ENCODE peak calls at places on chromosomes 2 and 18, in ten cellular contexts. F is psoas muscle, X is adrenal gland, B is MCF 10A, Q is body of pancreas, Z is tibial artery, C is mesothelial cell of epicardium, N is A549, T is bronchial epithelial cell, J is GM12864. Y is an unnamed sample.

GRCh38 chr18:52991246-52991645 is 651.2 kb downstream of the DCC start:
- DNase-seq in Q (no peak), C (no peak), X (no peak), B (no peak), T (no peak), J (no peak), Z (no peak), N (no peak), F (no peak), Y (no peak)

GRCh38 chr2:227881866-227882517 is 10.6 kb downstream of the DAW1 start:
- DNase-seq in C (no peak), F (no peak), X (no peak), B (peak; percentile 26), J (peak; percentile 44), N (no peak), T (peak; percentile 34), Q (no peak), Z (no peak), Y (no peak)

GRCh38 chr18:35740616-35741015 is 159.1 kb downstream of the GALNT1 start:
- DNase-seq in N (no peak), C (no peak), J (no peak), Z (no peak), Q (no peak), B (no peak), X (no peak), F (no peak), T (no peak), Y (no peak)

GRCh38 chr2:241982711-241983570 is 113.4 kb downstream of the RTP5 start:
- DNase-seq in C (peak; percentile 20), T (no peak), F (no peak), N (no peak), J (no peak), X (no peak), B (no peak), Q (no peak), Z (no peak), Y (peak; percentile 54)

GRCh38 chr2:78992807-78993517 is 32.5 kb upstream of the REG3G start:
- DNase-seq in X (no peak), B (no peak), F (no peak), N (no peak), Q (peak; percentile 74), C (peak; percentile 46), J (no peak), Z (no peak), T (no peak), Y (no peak)

GRCh38 chr2:150320623-150321022 is 166.8 kb downstream of the RND3 start:
- DNase-seq in T (no peak), X (no peak), C (no peak), N (no peak), J (no peak), Z (no peak), Q (no peak), B (no peak), F (no peak), Y (no peak)

GRCh38 chr2:212538156-212539144 is at the start of gene ERBB4:
- DNase-seq in T (no peak), Z (peak; percentile 37), J (no peak), N (no peak), Q (peak; percentile 31), C (peak; percentile 45), F (peak; percentile 19), B (no peak), X (peak; percentile 15), Y (peak; percentile 74)

GRCh38 chr2:134988994-134989605 is 58.1 kb downstream of the MAP3K19 start:
- DNase-seq in F (no peak), C (no peak), Z (no peak), T (peak; percentile 28), X (no peak), N (peak; percentile 18), Q (no peak), J (no peak), B (peak; percentile 46), Y (no peak)

DNA sequence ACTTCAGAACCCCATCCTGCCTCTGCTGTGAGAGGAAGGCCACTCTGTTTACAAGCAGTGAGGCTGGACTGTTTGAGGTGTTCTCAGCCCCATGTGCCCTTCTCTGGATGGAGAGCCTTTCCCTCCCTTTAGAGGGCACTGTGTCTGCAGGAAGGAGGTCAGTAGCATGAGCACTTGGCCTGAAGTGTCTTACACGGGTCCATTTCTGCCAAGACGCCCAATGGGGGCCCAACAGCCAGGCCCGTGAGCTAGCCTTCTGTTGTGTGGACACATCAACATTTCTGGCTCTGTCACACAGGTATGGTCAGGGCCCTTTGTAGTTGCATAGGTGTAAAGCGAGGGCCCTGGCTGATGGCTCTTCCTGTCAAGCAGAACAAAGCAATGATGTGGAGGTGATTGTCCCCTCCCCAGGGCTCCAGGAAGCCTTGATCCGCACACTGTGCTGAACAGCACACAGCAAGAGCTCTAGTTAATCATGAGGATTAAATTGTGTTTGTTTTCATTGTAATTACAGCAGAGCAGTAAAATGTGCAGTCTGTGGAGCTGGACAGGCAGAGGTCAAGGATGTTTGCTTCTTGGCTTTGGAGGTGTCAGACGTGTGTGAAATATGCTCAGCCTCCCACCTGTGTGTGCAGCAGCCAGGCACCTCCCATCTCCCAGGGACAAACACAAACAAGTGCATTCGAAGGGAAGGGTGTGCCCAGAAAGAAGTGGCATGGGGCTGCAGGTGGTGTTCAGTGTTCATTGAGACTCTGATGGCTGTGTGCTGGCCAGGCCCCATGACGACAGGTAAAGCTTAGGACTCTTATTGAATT is 132.1 kb downstream of the SH3RF3 start:
- DNase-seq in B (peak; percentile 47), N (no peak), X (no peak), J (no peak), Z (peak; percentile 11), F (no peak), T (no peak), Q (peak; percentile 54), C (no peak), Y (peak; percentile 64)
- TF ChIP-seq CTCF in B (peak; percentile 28), N (no peak), X (no peak), J (peak; percentile 30), Z (no peak), F (no peak), T (peak; percentile 53), Q (peak; percentile 24), C (no peak), Y (no peak)

DNA sequence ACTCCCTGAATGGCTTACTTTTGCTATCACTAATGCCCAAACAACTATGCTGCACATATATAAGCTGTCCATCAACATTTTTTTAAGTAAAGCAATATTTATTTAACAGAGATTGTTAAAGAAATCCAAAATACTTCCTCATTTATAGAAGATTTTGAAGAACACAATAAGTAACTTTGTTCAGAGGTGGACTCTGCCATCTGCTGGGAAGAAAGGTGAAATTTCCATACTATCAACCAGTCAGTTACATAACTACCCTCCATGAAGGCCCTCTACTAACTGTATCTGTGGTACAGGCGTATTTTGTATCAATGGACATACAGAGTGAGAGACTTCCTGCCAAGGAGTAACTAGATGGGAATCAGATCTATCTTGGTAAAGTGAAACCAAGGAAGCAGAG is 106.0 kb downstream of the DTNB start:
- DNase-seq in J (peak; percentile 55), X (no peak), Z (no peak), B (peak; percentile 44), F (no peak), T (peak; percentile 45), Q (peak; percentile 45), N (peak; percentile 40), C (no peak), Y (no peak)
- TF ChIP-seq CTCF in J (peak; percentile 48), X (peak; percentile 48), Z (no peak), B (peak; percentile 40), F (no peak), T (peak; percentile 20), Q (peak; percentile 38), N (peak; percentile 82), C (peak; percentile 13), Y (no peak)

GRCh38 chr2:191759200-191759507 is 81.2 kb downstream of the NABP1 start:
- DNase-seq in F (no peak), T (no peak), Q (no peak), J (no peak), C (no peak), X (no peak), Z (no peak), B (no peak), N (no peak), Y (no peak)

GRCh38 chr2:191759650-191760049 is 81.7 kb downstream of the NABP1 start:
- DNase-seq in T (no peak), C (no peak), Q (no peak), F (no peak), B (no peak), N (no peak), Z (no peak), J (no peak), X (no peak), Y (no peak)

GRCh38 chr2:191757256-191757655 is 79.3 kb downstream of the NABP1 start:
- DNase-seq in C (no peak), Z (no peak), X (no peak), B (no peak), N (no peak), Q (no peak), F (no peak), J (no peak), T (no peak), Y (no peak)

GRCh38 chr2:191756753-191757152 is 78.8 kb downstream of the NABP1 start:
- DNase-seq in J (no peak), Q (no peak), N (no peak), Z (no peak), B (no peak), F (no peak), X (no peak), T (no peak), C (no peak), Y (no peak)

DNA sequence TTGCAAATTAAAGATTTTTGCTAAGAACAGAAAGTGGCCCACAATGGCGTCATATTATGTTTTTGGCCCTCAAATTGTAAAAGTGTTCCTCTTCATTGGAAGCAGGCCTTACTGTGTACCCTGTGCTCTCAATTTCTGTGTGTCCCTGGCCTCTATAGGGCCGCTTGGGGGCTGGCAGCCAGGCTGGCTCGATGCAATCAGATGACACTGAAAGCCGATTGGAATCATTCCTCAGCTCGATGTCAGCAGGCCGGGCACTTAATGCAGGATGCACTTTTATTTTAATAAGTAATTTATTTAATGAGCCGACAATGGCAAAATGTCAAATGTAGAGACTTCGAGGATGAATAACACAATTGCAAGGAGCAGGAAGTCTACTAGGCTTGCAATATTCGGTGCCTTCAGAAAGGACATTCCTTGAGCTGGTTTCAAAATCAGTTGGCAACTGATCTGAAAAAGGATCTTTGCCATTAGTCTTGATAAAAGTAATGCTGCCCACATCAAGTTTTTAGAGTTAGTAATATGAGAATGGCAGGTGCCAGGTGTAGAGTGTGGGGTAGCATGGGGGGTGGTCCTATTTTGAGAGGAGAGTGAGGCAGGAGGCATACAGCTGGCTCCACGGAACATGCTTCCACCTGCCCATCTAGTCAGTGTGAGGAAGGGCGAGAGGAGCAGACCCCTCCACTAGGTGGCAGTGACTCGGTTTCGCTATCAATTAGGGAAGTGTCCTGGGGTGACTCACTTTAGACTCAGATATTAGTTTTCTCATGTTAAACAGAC is 80.7 kb downstream of the NABP1 start:
- DNase-seq in J (peak; percentile 49), X (peak; percentile 49), F (peak; percentile 17), T (peak; percentile 91), C (no peak), N (peak; percentile 87), Z (peak; percentile 27), B (peak; percentile 82), Q (peak; percentile 50), Y (no peak)
- TF ChIP-seq CTCF in J (peak; percentile 89), X (peak; percentile 39), F (peak; percentile 33), T (peak; percentile 85), C (no peak), N (peak; percentile 77), Z (no peak), B (peak; percentile 57), Q (peak; percentile 42), Y (no peak)

DNA sequence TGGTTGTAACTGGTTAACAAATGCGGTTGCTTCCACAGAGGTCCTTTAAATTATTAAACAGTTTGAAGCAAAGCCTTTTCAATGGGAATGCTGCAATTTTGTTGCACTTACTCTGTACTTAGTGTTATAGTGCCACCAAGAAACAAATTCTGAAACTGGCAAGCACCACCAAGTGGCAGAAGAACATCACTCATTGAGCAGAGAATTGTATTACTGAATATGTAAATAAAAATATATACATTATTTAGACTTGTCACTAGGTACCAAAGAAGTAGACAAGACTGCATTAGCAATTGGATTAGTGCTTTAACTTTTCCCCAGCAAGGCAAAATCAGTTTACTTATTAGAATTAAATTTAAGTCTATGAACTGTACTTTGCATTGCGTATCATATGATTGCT is 2.7 kb upstream of the TMEFF2 start:
- DNase-seq in X (no peak), F (no peak), B (peak; percentile 40), J (no peak), N (peak; percentile 3), Q (no peak), Z (no peak), C (no peak), T (peak; percentile 19), Y (no peak)
- TF ChIP-seq CTCF in X (no peak), F (no peak), B (peak; percentile 29), J (no peak), N (peak; percentile 42), Q (no peak), Z (no peak), C (no peak), T (no peak), Y (no peak)